ENCODE peak calls at places on chromosomes 6 and 20, in six cellular contexts. W, H, C, M, Z and S are unnamed samples.

GRCh38 chr6:34656378-34657036 is 40.1 kb downstream of the ILRUN start:
- DNase-seq in H (peak; percentile 90), W (no peak), M (peak; percentile 76), C (no peak), Z (peak; percentile 97), S (no peak)

GRCh38 chr6:152356659-152357058 is 280.5 kb downstream of the SYNE1 start:
- DNase-seq in Z (no peak), W (peak; percentile 34), M (peak; percentile 63), H (peak; percentile 47), C (no peak), S (peak; percentile 52)

GRCh38 chr6:10511477-10511876 is 9.7 kb upstream of the GCNT2 start:
- DNase-seq in C (no peak), Z (no peak), H (no peak), W (no peak), M (peak; percentile 68), S (no peak)

GRCh38 chr20:61724376-61724775 is 341.3 kb downstream of the TAF4 start:
- DNase-seq in M (peak; percentile 22), C (peak; percentile 23), H (no peak), Z (no peak), W (peak; percentile 36), S (peak; percentile 22)

GRCh38 chr6:167581637-167582036 is 245.1 kb upstream of the AFDN start:
- DNase-seq in H (no peak), W (no peak), Z (no peak), M (no peak), C (no peak), S (no peak)

GRCh38 chr6:41970436-41970846 is 28.8 kb upstream of the CCND3 start:
- DNase-seq in Z (no peak), C (no peak), M (no peak), H (peak; percentile 38), W (peak; percentile 65), S (no peak)

GRCh38 chr20:61840661-61841455 is 224.8 kb downstream of the TAF4 start:
- DNase-seq in Z (no peak), W (no peak), C (no peak), M (no peak), H (no peak), S (no peak)

GRCh38 chr20:14434379-14435136 is 97.1 kb upstream of the FLRT3 start:
- DNase-seq in Z (no peak), W (peak; percentile 19), H (peak; percentile 76), C (no peak), M (no peak), S (no peak)

GRCh38 chr6:9192405-9192909 is 757.1 kb upstream of the SLC35B3 start:
- DNase-seq in W (peak; percentile 38), M (no peak), C (no peak), H (no peak), Z (no peak), S (no peak)

GRCh38 chr20:19806806-19807691 is 49.0 kb downstream of the RIN2 start:
- DNase-seq in H (peak; percentile 35), M (no peak), W (peak; percentile 32), Z (no peak), C (no peak), S (no peak)

GRCh38 chr6:97947841-97948240 is 664.8 kb upstream of the MMS22L start:
- DNase-seq in H (peak; percentile 10), C (no peak), M (peak; percentile 1), Z (no peak), W (peak; percentile 74), S (no peak)

GRCh38 chr6:42010909-42011308 is 39.4 kb upstream of the TAF8 start:
- DNase-seq in C (no peak), W (no peak), M (no peak), Z (no peak), H (no peak), S (no peak)

GRCh38 chr6:134169881-134170486 is 117.6 kb upstream of the SLC2A12 start:
- DNase-seq in Z (no peak), M (no peak), C (no peak), H (peak; percentile 32), W (no peak), S (no peak)

GRCh38 chr6:11648889-11649288 is 111.3 kb downstream of the TMEM170B start:
- DNase-seq in H (no peak), Z (no peak), W (no peak), C (no peak), M (no peak), S (no peak)

GRCh38 chr6:132404736-132405135 is 3.5 kb upstream of the MOXD1 start:
- DNase-seq in Z (no peak), W (no peak), H (peak; percentile 45), C (no peak), M (no peak), S (no peak)

GRCh38 chr6:163405412-163406309 is 8.9 kb upstream of the QKI start:
- DNase-seq in H (no peak), M (peak; percentile 50), W (no peak), C (no peak), Z (no peak), S (no peak)

GRCh38 chr6:109050012-109050411 is 44.6 kb downstream of the SESN1 start:
- DNase-seq in M (peak; percentile 79), W (no peak), H (no peak), C (no peak), Z (no peak), S (no peak)

GRCh38 chr20:59010995-59011873 is 4.2 kb upstream of the CTSZ start:
- DNase-seq in H (peak; percentile 71), C (no peak), M (peak; percentile 78), Z (no peak), W (no peak), S (no peak)

GRCh38 chr20:38338849-38339520 is 7.3 kb upstream of the LBP start:
- DNase-seq in W (no peak), M (no peak), H (no peak), Z (no peak), C (no peak), S (no peak)

GRCh38 chr6:21639316-21639715 is 45.8 kb downstream of the SOX4 start:
- DNase-seq in Z (no peak), H (no peak), M (no peak), C (no peak), W (no peak), S (no peak)

GRCh38 chr20:50911716-50912115 is 19.5 kb downstream of the ADNP start:
- DNase-seq in Z (peak; percentile 39), C (no peak), M (no peak), W (no peak), H (peak; percentile 35), S (no peak)

GRCh38 chr20:50915424-50915823 is 15.8 kb downstream of the ADNP start:
- DNase-seq in M (no peak), Z (no peak), W (no peak), H (peak; percentile 49), C (no peak), S (no peak)

GRCh38 chr20:50913976-50914375 is 17.3 kb downstream of the ADNP start:
- DNase-seq in C (peak; percentile 28), M (no peak), W (no peak), Z (no peak), H (peak; percentile 88), S (no peak)

GRCh38 chr20:50909413-50909812 is 21.8 kb downstream of the ADNP start:
- DNase-seq in W (no peak), C (no peak), M (no peak), Z (no peak), H (no peak), S (no peak)

GRCh38 chr20:50911030-50911429 is 20.2 kb downstream of the ADNP start:
- DNase-seq in H (peak; percentile 85), M (no peak), C (no peak), W (no peak), Z (no peak), S (no peak)
- TF ChIP-seq BHLHE40 in H (no peak), M (no peak), C (no peak), W (no peak), Z (no peak), S (no peak)

GRCh38 chr6:112237066-112237465 is 17.3 kb downstream of the LAMA4 start:
- DNase-seq in Z (no peak), C (no peak), H (no peak), W (no peak), M (no peak), S (no peak)

GRCh38 chr6:112235956-112236355 is 18.4 kb downstream of the LAMA4 start:
- DNase-seq in H (peak; percentile 83), Z (no peak), M (no peak), C (no peak), W (no peak), S (no peak)

GRCh38 chr6:112234596-112234995 is 19.8 kb downstream of the LAMA4 start:
- DNase-seq in C (no peak), M (no peak), H (no peak), W (no peak), Z (no peak), S (no peak)

GRCh38 chr6:112233864-112234263 is 20.5 kb downstream of the LAMA4 start:
- DNase-seq in H (peak; percentile 92), M (no peak), Z (no peak), C (no peak), W (no peak), S (no peak)

DNA sequence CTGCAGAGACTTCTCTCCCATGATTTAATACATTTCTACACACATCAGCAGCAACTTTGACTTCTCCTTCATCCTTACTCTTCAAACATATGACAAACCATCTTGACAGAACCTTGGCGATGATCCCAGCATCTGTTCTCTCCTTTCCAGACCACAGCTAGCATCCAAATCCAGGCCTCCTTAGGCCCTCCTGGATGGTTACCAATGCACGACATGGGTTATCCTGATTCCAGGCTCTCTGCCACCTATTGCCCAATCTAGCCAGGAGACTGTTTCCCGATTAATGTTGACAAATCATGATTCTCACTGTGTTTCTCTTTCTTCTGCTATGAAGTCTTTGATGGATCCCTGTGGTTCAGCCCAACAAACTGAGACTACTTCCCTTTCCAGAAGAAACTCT is 16.7 kb downstream of the LAMA4 start:
- DNase-seq in W (peak; percentile 33), H (peak; percentile 92), Z (no peak), M (no peak), C (no peak), S (no peak)
- TF ChIP-seq BHLHE40 in W (no peak), H (no peak), Z (no peak), M (no peak), C (no peak), S (no peak)

DNA sequence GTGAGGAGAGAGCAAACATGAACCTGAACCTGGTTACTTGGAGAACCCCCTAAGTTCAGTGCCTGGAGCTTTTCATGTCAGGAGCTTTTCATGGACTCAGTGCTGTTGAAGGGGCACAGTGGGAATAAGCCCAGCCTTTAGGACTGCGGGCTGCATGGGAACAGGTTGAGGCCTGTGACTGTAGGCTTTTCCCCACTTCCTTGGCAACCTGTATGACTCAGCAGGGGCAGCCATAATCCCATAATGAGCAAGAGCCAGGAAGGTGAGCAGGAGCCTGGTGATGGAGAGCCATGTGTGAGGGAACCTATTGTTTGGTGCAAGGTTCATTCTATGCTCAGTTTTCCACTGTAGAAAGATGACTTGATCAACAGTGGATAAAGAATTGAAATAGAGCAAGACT is 23.4 kb downstream of the MEP1A start:
- DNase-seq in Z (no peak), M (no peak), H (no peak), C (no peak), W (no peak), S (no peak)
- TF ChIP-seq BHLHE40 in Z (no peak), M (no peak), H (no peak), C (no peak), W (no peak), S (no peak)

DNA sequence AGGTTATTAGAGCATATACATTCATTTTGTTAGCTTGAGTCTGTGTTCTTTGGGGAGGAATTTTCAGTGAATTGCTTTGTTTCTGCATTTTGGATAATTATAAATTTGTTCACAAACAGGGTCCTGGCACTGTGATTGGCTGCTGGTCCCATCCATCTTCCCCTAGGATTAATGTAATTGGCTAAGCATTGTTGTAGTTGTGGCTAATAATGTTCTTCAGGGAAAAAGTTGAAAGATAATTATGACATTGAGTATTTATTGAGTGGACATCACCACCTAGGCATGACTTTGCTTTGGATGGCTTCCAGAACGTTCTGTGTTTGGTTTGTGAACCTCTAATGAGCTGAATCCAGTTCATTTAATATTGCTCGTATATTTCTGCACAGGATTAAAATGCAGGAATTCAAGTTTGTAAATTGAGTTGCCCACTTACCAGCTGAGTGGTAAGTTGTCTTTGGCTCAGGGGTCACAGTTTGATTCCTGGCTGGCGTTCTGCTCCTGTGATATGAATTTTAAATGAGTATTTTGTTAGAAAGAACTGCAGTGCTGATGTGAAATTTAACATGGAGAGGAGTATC is 55.1 kb downstream of the ARID1B start:
- DNase-seq in Z (no peak), C (peak; percentile 62), M (no peak), W (peak; percentile 50), H (peak; percentile 72), S (no peak)
- TF ChIP-seq BHLHE40 in Z (no peak), C (no peak), M (no peak), W (no peak), H (no peak), S (no peak)